ENCODE peak calls at places on chromosomes 4 and X, in five cellular contexts. O is hypothalamus; S is activated T-helper 1 cell treated with anti-CD3 and anti-CD28 coated beads, Interleukin-12 subunit alpha, Interleukin-12 subunit beta, Interleukin-2, Interleukin-4 antibody, amounts not matched to agents 30 ng/mL and 10 ng/mL and 1 ng/mL, durations not matched to agents 14 hours and 24 hours and 36 hours; Y is MV-4-11; M is stimulated activated CD8-positive, alpha-beta memory T cell treated with anti-CD3 and anti-CD28 coated beads, Interleukin-2, amount 100 ng/mL, for 48 hours. R is an unnamed sample.

GRCh38 chr4:107035711-107036601 is at the start of gene DKK2:
- DNase-seq in M (no peak), Y (peak), S (no peak), O (peak), R (no peak)

GRCh38 chr4:140092094-140092820 is 61.7 kb downstream of the MAML3 start:
- DNase-seq in S (no peak), Y (peak), M (no peak), O (no peak), R (peak)

GRCh38 chrX:78838709-78839108 is 91.2 kb downstream of the LPAR4 start:
- DNase-seq in M (no peak), S (no peak), O (no peak), Y (no peak), R (no peak)

GRCh38 chr4:56460085-56460484 is 7.3 kb upstream of the SRP72 start:
- DNase-seq in M (no peak), Y (no peak), O (no peak), S (no peak), R (no peak)

GRCh38 chrX:136731207-136731782 is 49.4 kb downstream of the ARHGEF6 start:
- DNase-seq in M (no peak), S (no peak), Y (no peak), O (no peak), R (no peak)

GRCh38 chr4:127498366-127498765 is 134.4 kb upstream of the INTU start:
- DNase-seq in Y (no peak), O (no peak), S (no peak), M (no peak), R (no peak)

GRCh38 chr4:159503243-159503642 is 400.4 kb downstream of the RAPGEF2 start:
- DNase-seq in M (no peak), S (no peak), O (no peak), Y (no peak), R (no peak)

GRCh38 chr4:140666889-140667614 is 89.1 kb downstream of the TBC1D9 start:
- DNase-seq in S (no peak), M (no peak), O (no peak), Y (no peak), R (no peak)

GRCh38 chr4:55386073-55386472 is 9.7 kb upstream of the TMEM165 start:
- DNase-seq in S (no peak), O (no peak), Y (peak), M (no peak), R (no peak)

GRCh38 chrX:63050225-63050624 is 300.9 kb downstream of the SPIN4 start:
- DNase-seq in M (no peak), S (no peak), O (no peak), Y (no peak), R (no peak)

GRCh38 chr4:105637409-105638258 is 70.9 kb downstream of the INTS12 start:
- DNase-seq in Y (peak), O (peak), M (no peak), S (no peak), R (peak)

GRCh38 chr4:80171251-80171650 is 26.1 kb upstream of the PRDM8 start:
- DNase-seq in O (no peak), Y (no peak), S (no peak), M (no peak), R (no peak)

GRCh38 chr4:48905363-48906015 is 1.1 kb downstream of the OCIAD2 start:
- DNase-seq in Y (no peak), O (no peak), M (no peak), S (no peak), R (no peak)

GRCh38 chrX:10756365-10756915 is 136.1 kb upstream of the MID1 start:
- DNase-seq in S (no peak), O (no peak), M (no peak), Y (no peak), R (no peak)

GRCh38 chrX:118941147-118941546 is 33.3 kb upstream of the LONRF3 start:
- DNase-seq in S (no peak), O (no peak), Y (no peak), M (no peak), R (no peak)

GRCh38 chr4:137510866-137511265 is 21.4 kb downstream of the PCDH18 start:
- DNase-seq in M (no peak), Y (no peak), S (no peak), O (no peak), R (no peak)

GRCh38 chrX:74423289-74423985 is 2.1 kb downstream of the SLC16A2 start:
- DNase-seq in O (no peak), M (no peak), S (no peak), Y (no peak), R (no peak)

GRCh38 chr4:99586322-99586721 is 11.7 kb downstream of the MTTP start:
- DNase-seq in Y (no peak), S (no peak), O (no peak), M (no peak), R (peak)

GRCh38 chr4:14812101-14812500 is 190.2 kb upstream of the CPEB2 start:
- DNase-seq in Y (no peak), M (no peak), S (no peak), O (no peak), R (no peak)

GRCh38 chr4:37068580-37068979 is 176.0 kb upstream of the NWD2 start:
- DNase-seq in Y (no peak), S (no peak), M (no peak), O (no peak), R (no peak)

GRCh38 chr4:132493476-132493875 is 655.6 kb upstream of the PCDH10 start:
- DNase-seq in S (no peak), Y (no peak), O (no peak), M (no peak), R (no peak)

GRCh38 chr4:101597204-101597603 is 193.3 kb upstream of the BANK1 start:
- DNase-seq in S (no peak), Y (no peak), M (no peak), O (no peak), R (no peak)

GRCh38 chr4:336099-336892 is 1.3 kb upstream of the ZNF141 start:
- DNase-seq in M (no peak), O (peak), Y (no peak), S (no peak), R (no peak)

GRCh38 chrX:28586891-28587635 is at the start of gene IL1RAPL1:
- DNase-seq in M (no peak), O (no peak), Y (no peak), S (no peak), R (peak)

GRCh38 chr4:73901031-73901430 is 31.8 kb downstream of the CXCL1 start:
- DNase-seq in Y (peak), O (no peak), S (no peak), M (no peak), R (no peak)

GRCh38 chr4:89284828-89285227 is 22.8 kb downstream of the GPRIN3 start:
- DNase-seq in O (no peak), Y (peak), M (no peak), S (no peak), R (no peak)

GRCh38 chr4:76748649-76749048 is 149.3 kb downstream of the SOWAHB start:
- DNase-seq in M (no peak), S (no peak), O (no peak), Y (peak), R (no peak)

GRCh38 chr4:41731569-41731968 is 17.0 kb downstream of the PHOX2B start:
- DNase-seq in S (no peak), M (no peak), Y (no peak), O (no peak), R (no peak)

GRCh38 chr4:25457053-25457715 is 80.1 kb downstream of the ANAPC4 start:
- DNase-seq in O (no peak), M (no peak), Y (peak), S (no peak), R (no peak)

GRCh38 chr4:72218953-72219352 is 187.2 kb downstream of the NPFFR2 start:
- DNase-seq in S (no peak), M (no peak), Y (no peak), O (no peak), R (no peak)

GRCh38 chr4:2095236-2096072 is 36.3 kb downstream of the NAT8L start:
- DNase-seq in O (no peak), Y (no peak), S (no peak), M (no peak), R (no peak)

GRCh38 chr4:142095886-142096605 is 459.7 kb downstream of the IL15 start:
- DNase-seq in O (no peak), M (no peak), Y (no peak), S (no peak), R (peak)

GRCh38 chr4:20422398-20422797 is 170.7 kb downstream of the SLIT2 start:
- DNase-seq in Y (peak), S (no peak), O (no peak), M (no peak), R (peak)

GRCh38 chr4:26005764-26006163 is 91.7 kb downstream of the SMIM20 start:
- DNase-seq in S (no peak), M (no peak), O (no peak), Y (peak), R (no peak)

GRCh38 chrX:151814767-151815166 is 80.2 kb downstream of the CNGA2 start:
- DNase-seq in Y (no peak), S (no peak), M (no peak), O (no peak), R (no peak)

GRCh38 chr4:22551550-22551949 is 35.7 kb upstream of the ADGRA3 start:
- DNase-seq in Y (peak), M (no peak), S (no peak), O (no peak), R (no peak)

R was measured in COR-L47.